ENCODE peak calls at places on chromosome 9, in ten cellular contexts. K is body of pancreas, B is stomach, D is adrenal gland, I is A549, H is IMR-90, L is GM12891, G is transverse colon, V is heart left ventricle, M is thyroid gland. T is an unnamed sample.

GRCh38 chr9:33170464-33171156 is 3.5 kb upstream of the B4GALT1 start:
- DNase-seq in K (peak; percentile 73), D (peak; percentile 89), M (peak; percentile 65), G (peak; percentile 66), B (peak; percentile 38), V (peak; percentile 70), L (no peak), I (no peak), H (no peak), T (peak; percentile 37)

GRCh38 chr9:137815256-137816255 is 62.0 kb upstream of the CACNA1B start:
- DNase-seq in V (no peak), D (no peak), G (no peak), M (no peak), I (no peak), H (no peak), B (no peak), L (no peak), K (no peak), T (no peak)

GRCh38 chr9:11275158-11275695 is 662.4 kb upstream of the PTPRD start:
- DNase-seq in L (no peak), B (no peak), I (no peak), K (peak; percentile 5), V (no peak), D (no peak), H (no peak), G (no peak), M (no peak), T (no peak)

GRCh38 chr9:34010979-34011378 is 37.7 kb downstream of the UBAP2 start:
- DNase-seq in B (no peak), M (no peak), G (no peak), I (peak; percentile 27), V (no peak), K (no peak), D (no peak), H (no peak), L (no peak), T (peak; percentile 65)

GRCh38 chr9:113011911-113012381 is at the start of gene ZNF883:
- DNase-seq in D (peak; percentile 53), V (peak; percentile 51), M (peak; percentile 5), K (peak; percentile 62), I (peak; percentile 41), G (peak; percentile 33), H (peak; percentile 55), L (no peak), B (peak; percentile 30), T (no peak)

GRCh38 chr9:21611896-21612295 is 129.8 kb upstream of the IFNE start:
- DNase-seq in L (no peak), I (no peak), D (no peak), B (no peak), K (no peak), V (no peak), M (no peak), H (no peak), G (no peak), T (no peak)

GRCh38 chr9:123049589-123050222 is 16.2 kb downstream of the GPR21 start:
- DNase-seq in L (no peak), D (peak; percentile 82), M (no peak), V (no peak), I (no peak), H (peak; percentile 24), K (peak; percentile 64), G (peak; percentile 38), B (peak; percentile 36), T (no peak)

GRCh38 chr9:112700080-112700479 is 17.8 kb downstream of the INIP start:
- DNase-seq in I (no peak), G (no peak), D (no peak), L (no peak), B (no peak), V (no peak), H (peak; percentile 30), M (no peak), K (no peak), T (no peak)

GRCh38 chr9:22008662-22009562 is at the start of gene CDKN2B:
- DNase-seq in H (peak; percentile 94), K (peak; percentile 94), M (peak; percentile 94), G (peak; percentile 97), I (no peak), B (peak; percentile 96), D (peak; percentile 97), L (peak; percentile 70), V (peak; percentile 96), T (peak; percentile 91)

GRCh38 chr9:99474186-99474585 is 252.1 kb downstream of the SEC61B start:
- DNase-seq in L (no peak), B (no peak), I (no peak), D (no peak), H (no peak), M (no peak), K (no peak), V (peak; percentile 38), G (no peak), T (no peak)

GRCh38 chr9:16312116-16312515 is 558.4 kb downstream of the BNC2 start:
- DNase-seq in M (no peak), I (no peak), B (no peak), K (no peak), G (no peak), H (no peak), V (no peak), D (no peak), L (no peak), T (no peak)

GRCh38 chr9:37464426-37465248 is 613 bp downstream of the ZBTB5 start:
- DNase-seq in G (peak; percentile 82), K (peak; percentile 77), I (peak; percentile 70), B (peak; percentile 72), D (peak; percentile 90), V (peak; percentile 81), H (peak; percentile 63), L (no peak), M (peak; percentile 86), T (peak; percentile 84)
- TF ChIP-seq POLR2A in G (peak; percentile 74), K (peak; percentile 32), I (peak; percentile 58), B (no peak), D (peak; percentile 71), V (peak; percentile 37), H (peak; percentile 79), L (peak; percentile 68), M (no peak), T (no peak)

GRCh38 chr9:129869585-129870501 is 34.6 kb downstream of the USP20 start:
- DNase-seq in M (no peak), K (no peak), D (no peak), I (no peak), V (no peak), L (no peak), B (no peak), G (no peak), H (no peak), T (no peak)
- TF ChIP-seq POLR2A in M (no peak), K (no peak), D (no peak), I (no peak), V (no peak), L (no peak), B (no peak), G (no peak), H (no peak), T (no peak)

GRCh38 chr9:134342746-134343115 is 16.5 kb downstream of the RXRA start:
- DNase-seq in K (no peak), B (peak; percentile 39), I (no peak), L (no peak), M (no peak), G (no peak), D (no peak), V (no peak), H (no peak), T (no peak)

GRCh38 chr9:134344068-134344820 is 18.0 kb downstream of the RXRA start:
- DNase-seq in B (no peak), L (peak; percentile 67), V (peak; percentile 69), D (peak; percentile 76), G (peak; percentile 50), M (no peak), K (peak; percentile 61), I (no peak), H (peak; percentile 9), T (peak; percentile 74)

GRCh38 chr9:134341929-134342745 is 15.9 kb downstream of the RXRA start:
- DNase-seq in D (no peak), H (no peak), M (no peak), V (no peak), B (no peak), K (no peak), I (no peak), L (no peak), G (no peak), T (no peak)

GRCh38 chr9:134344821-134345310 is 18.6 kb downstream of the RXRA start:
- DNase-seq in M (peak; percentile 63), D (no peak), B (no peak), I (no peak), V (no peak), G (no peak), H (no peak), L (no peak), K (no peak), T (no peak)

GRCh38 chr9:134343637-134344036 is 17.4 kb downstream of the RXRA start:
- DNase-seq in G (no peak), H (no peak), L (no peak), M (no peak), I (no peak), K (peak; percentile 60), D (peak; percentile 75), B (no peak), V (peak; percentile 56), T (no peak)
- TF ChIP-seq POLR2A in G (no peak), H (no peak), L (no peak), M (no peak), I (no peak), K (no peak), D (no peak), B (no peak), V (no peak), T (no peak)

GRCh38 chr9:72925126-72925810 is 27.6 kb downstream of the ALDH1A1 start:
- DNase-seq in G (no peak), H (no peak), L (no peak), B (no peak), D (no peak), M (peak; percentile 4), V (no peak), I (no peak), K (no peak), T (no peak)
- TF ChIP-seq POLR2A in G (no peak), H (no peak), L (no peak), B (no peak), D (no peak), M (no peak), V (no peak), I (no peak), K (no peak), T (no peak)

DNA sequence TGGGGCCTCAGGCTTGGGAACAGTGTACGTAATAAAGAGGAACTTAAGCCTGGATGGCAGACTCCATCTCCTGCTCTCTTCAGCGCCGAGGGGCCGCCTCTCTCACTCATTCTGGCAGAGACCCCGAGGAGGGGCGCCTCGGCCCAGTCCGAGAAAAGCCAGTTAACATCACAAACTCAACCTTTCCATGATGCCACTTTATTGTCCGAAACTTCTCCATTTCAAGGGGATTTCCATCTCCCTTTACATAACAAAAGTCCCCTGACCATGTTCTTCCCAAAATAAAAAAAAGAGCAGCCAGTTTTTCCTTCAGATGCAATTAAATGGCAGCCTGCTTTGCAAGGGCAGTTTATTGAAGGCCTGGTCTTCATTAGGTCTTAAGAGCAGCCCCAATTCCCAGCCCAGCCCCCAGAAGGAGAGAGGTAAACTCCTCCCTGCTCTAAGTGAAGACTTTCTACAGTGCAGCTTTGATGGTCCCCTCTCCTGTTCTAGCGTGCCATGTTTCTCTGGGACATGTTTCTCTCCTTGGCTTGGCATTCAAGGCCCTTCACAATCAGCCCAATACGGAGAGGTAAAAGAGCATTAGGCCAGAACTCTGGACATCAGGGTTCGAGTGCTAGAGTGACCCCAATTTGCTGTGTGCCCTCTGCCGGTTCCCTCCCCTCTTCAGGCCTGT is 19.5 kb upstream of the RAB14 start:
- DNase-seq in L (no peak), G (no peak), H (no peak), K (no peak), B (no peak), M (no peak), V (no peak), I (no peak), D (no peak), T (no peak)
- TF ChIP-seq POLR2A in L (no peak), G (no peak), H (no peak), K (no peak), B (no peak), M (no peak), V (no peak), I (no peak), D (no peak), T (no peak)

T was measured in erythroblast.